ENCODE peak calls at places on chromosomes 13 and 19, in four cellular contexts. K is A549, A is HEK293T, Y is HepG2. N is an unnamed sample.

GRCh38 chr19:4061178-4061682 is 5.5 kb downstream of the ZBTB7A start:
- DNase-seq in K (peak; percentile 67), A (no peak), Y (peak; percentile 65), N (no peak)

GRCh38 chr19:53520163-53520546 is 17.8 kb upstream of the ZNF331 start:
- DNase-seq in K (no peak), A (no peak), Y (no peak), N (no peak)

GRCh38 chr13:49466240-49466914 is 22.3 kb downstream of the SETDB2 start:
- DNase-seq in K (no peak), A (no peak), Y (peak; percentile 87), N (no peak)

GRCh38 chr13:51883226-51883600 is 21.4 kb downstream of the CCDC70 start:
- DNase-seq in K (no peak), A (no peak), Y (no peak), N (no peak)

GRCh38 chr19:18156841-18157464 is 4.0 kb downstream of the PIK3R2 start:
- DNase-seq in K (peak; percentile 77), A (peak; percentile 62), Y (peak; percentile 63), N (peak; percentile 83)

GRCh38 chr13:33519561-33520479 is 234.3 kb upstream of the STARD13 start:
- DNase-seq in K (no peak), A (no peak), Y (no peak), N (peak; percentile 94)

GRCh38 chr19:16012552-16012951 is 63.7 kb upstream of the TPM4 start:
- DNase-seq in K (no peak), A (no peak), Y (no peak), N (no peak)

GRCh38 chr19:50969413-50969760 is at the start of gene KLK6:
- DNase-seq in K (no peak), A (no peak), Y (peak; percentile 18), N (no peak)

GRCh38 chr19:13505761-13506549 is at the start of gene CACNA1A:
- DNase-seq in K (no peak), A (peak; percentile 54), Y (no peak), N (peak; percentile 19)

GRCh38 chr19:44499559-44499958 is 763 bp downstream of the ZNF180 start:
- DNase-seq in K (no peak), A (no peak), Y (no peak), N (no peak)

GRCh38 chr13:88068975-88069374 is 397.8 kb downstream of the SLITRK5 start:
- DNase-seq in K (peak; percentile 5), A (peak; percentile 55), Y (peak; percentile 20), N (no peak)

GRCh38 chr13:46687810-46688209 is 109.2 kb downstream of the ESD start:
- DNase-seq in K (peak; percentile 36), A (no peak), Y (peak; percentile 80), N (peak; percentile 46)

GRCh38 chr13:26952551-26953138 is 192.1 kb upstream of the GPR12 start:
- DNase-seq in K (no peak), A (no peak), Y (no peak), N (no peak)

GRCh38 chr13:26953273-26953672 is 192.7 kb upstream of the GPR12 start:
- DNase-seq in K (no peak), A (no peak), Y (no peak), N (no peak)

GRCh38 chr13:26956532-26957142 is 196.1 kb upstream of the GPR12 start:
- DNase-seq in K (peak; percentile 29), A (no peak), Y (no peak), N (no peak)

GRCh38 chr13:26954981-26955380 is 194.4 kb upstream of the GPR12 start:
- DNase-seq in K (no peak), A (no peak), Y (no peak), N (no peak)

GRCh38 chr13:26957163-26957562 is 196.6 kb upstream of the GPR12 start:
- DNase-seq in K (no peak), A (no peak), Y (no peak), N (no peak)
- TF ChIP-seq BHLHE40 in K (no peak), A (no peak), Y (no peak), N (no peak)

GRCh38 chr13:45335397-45336024 is 5.5 kb downstream of the TPT1 start:
- DNase-seq in K (no peak), A (no peak), Y (peak; percentile 65), N (no peak)

GRCh38 chr13:45333973-45334922 is 6.7 kb downstream of the TPT1 start:
- DNase-seq in K (no peak), A (no peak), Y (no peak), N (peak; percentile 62)

GRCh38 chr13:45332831-45333219 is 8.2 kb downstream of the TPT1 start:
- DNase-seq in K (no peak), A (no peak), Y (no peak), N (no peak)

GRCh38 chr13:45331981-45332830 is 8.8 kb downstream of the TPT1 start:
- DNase-seq in K (peak; percentile 73), A (no peak), Y (peak; percentile 75), N (peak; percentile 88)

GRCh38 chr13:45333251-45333972 is 7.6 kb downstream of the TPT1 start:
- DNase-seq in K (no peak), A (no peak), Y (no peak), N (no peak)
- TF ChIP-seq BHLHE40 in K (no peak), A (no peak), Y (no peak), N (no peak)

DNA sequence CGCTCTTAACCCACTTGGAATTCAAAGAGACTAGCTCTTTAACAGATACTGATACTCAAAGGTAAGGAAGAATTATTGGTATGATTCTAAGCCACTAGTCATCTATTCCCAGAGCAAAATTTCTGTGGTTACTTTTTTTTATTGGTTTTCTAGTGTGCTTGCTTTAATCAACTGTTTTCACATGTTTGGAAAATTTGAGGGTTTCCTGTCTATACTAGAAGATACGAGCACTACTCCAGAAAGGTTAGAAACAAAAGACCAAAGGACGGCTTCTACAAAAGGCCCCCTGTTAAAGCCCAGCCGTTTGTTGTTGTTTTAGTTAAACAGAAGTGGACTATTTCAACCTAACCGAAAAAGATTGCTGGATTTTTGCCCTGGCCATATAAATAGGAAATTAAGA is 18.5 kb upstream of the LPAR6 start:
- DNase-seq in K (no peak), A (no peak), Y (peak; percentile 73), N (no peak)
- TF ChIP-seq BHLHE40 in K (no peak), A (no peak), Y (no peak), N (no peak)

GRCh38 chr13:44679602-44680001 is 103.5 kb upstream of the TSC22D1 start:
- DNase-seq in K (no peak), A (no peak), Y (no peak), N (peak; percentile 73)
- TF ChIP-seq BHLHE40 in K (no peak), A (no peak), Y (no peak), N (no peak)

GRCh38 chr13:110503037-110503901 is 58.3 kb downstream of the RAB20 start:
- DNase-seq in K (no peak), A (no peak), Y (no peak), N (peak; percentile 12)

GRCh38 chr13:110498765-110499164 is 62.8 kb downstream of the RAB20 start:
- DNase-seq in K (no peak), A (no peak), Y (no peak), N (no peak)

GRCh38 chr13:110503979-110504499 is 57.5 kb downstream of the RAB20 start:
- DNase-seq in K (no peak), A (no peak), Y (no peak), N (no peak)

GRCh38 chr13:110499621-110500281 is 61.8 kb downstream of the RAB20 start:
- DNase-seq in K (peak; percentile 31), A (no peak), Y (no peak), N (peak; percentile 50)

GRCh38 chr13:110501188-110501587 is 60.3 kb downstream of the RAB20 start:
- DNase-seq in K (no peak), A (no peak), Y (no peak), N (no peak)
- TF ChIP-seq BHLHE40 in K (no peak), A (no peak), Y (no peak), N (no peak)

GRCh38 chr19:46251415-46251814 is 21.9 kb downstream of the IGFL1 start:
- DNase-seq in K (no peak), A (no peak), Y (no peak), N (no peak)

GRCh38 chr19:46254776-46255175 is 25.2 kb downstream of the IGFL1 start:
- DNase-seq in K (no peak), A (no peak), Y (no peak), N (no peak)

DNA sequence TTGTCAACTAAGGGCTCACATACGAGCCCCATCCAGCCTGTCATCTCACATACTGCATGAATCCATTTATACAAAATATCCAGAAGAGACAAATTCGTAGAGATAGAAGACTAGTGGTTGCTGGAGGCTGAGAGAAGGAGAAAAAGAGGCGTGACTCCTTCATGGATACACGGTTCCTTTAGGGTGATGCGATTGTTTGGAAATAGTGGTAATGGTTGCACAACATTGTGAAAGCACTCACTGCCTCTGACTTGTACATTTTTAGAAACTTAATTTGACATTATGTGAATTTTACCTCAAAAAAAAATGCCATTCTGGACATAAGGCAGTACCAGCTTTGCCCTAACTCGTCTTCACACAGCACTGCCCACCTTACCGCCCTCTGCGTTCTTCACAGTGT is 27.3 kb downstream of the IGFL1 start:
- DNase-seq in K (peak; percentile 38), A (no peak), Y (no peak), N (peak; percentile 31)
- TF ChIP-seq BHLHE40 in K (no peak), A (no peak), Y (no peak), N (no peak)

DNA sequence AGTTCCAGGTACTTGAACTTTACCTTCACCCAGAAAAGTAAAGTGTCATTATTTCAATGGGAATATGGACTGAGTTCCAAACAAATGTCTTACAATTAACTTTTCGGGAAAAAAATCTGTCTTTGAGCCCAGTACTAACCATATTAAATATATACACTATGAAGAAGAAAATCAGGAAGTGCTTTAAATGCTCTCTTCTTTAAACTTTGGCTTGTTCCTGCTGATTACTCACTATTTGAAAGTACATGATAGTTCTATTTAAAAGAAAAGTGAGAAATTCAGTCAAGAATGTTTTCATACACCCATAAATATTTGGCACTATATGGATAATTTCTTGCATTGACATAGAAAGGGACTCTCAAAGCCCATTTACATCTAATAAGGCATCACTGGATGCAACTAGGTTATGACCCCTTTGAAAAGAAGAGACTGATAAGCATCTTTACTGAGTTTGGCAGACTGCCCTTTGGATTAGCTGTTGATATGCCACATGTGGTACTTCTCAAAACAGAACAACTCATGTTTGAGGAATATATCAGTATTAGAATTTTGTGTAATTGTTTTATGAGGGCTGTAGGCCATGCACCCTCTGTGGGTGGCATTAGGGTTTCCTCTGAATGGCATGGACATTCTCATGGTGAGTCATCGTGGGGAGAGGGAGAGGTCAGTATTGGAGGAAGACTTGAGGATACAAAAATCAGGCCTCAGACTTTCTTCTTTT is 25.0 kb upstream of the VWA8 start:
- DNase-seq in K (peak; percentile 35), A (no peak), Y (no peak), N (peak; percentile 35)
- TF ChIP-seq BHLHE40 in K (no peak), A (no peak), Y (no peak), N (no peak)

DNA sequence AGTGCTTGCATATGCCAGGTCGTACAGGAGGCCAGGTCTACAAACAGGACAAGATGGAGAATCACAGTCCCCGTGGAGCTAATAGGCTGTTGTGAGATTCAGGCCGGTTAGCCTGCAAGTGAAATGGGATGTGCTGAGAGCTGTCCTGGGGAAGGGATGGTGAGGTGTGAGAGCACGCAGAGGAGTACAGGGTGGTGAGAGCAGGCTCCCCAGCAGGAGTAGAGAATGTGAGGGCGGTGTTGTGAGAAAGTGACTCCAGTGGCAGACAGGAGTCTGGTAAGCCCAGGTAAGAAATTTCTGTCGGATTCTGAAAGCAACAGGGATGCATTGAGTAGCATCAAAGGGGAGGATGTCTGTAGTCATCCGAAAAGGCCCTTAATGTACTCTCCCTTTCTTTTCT is 50.7 kb upstream of the GPR183 start:
- DNase-seq in K (no peak), A (no peak), Y (no peak), N (no peak)
- TF ChIP-seq BHLHE40 in K (no peak), A (no peak), Y (no peak), N (no peak)